ENCODE peak calls at places on chromosome 1, in four cellular contexts. One of them, this sample, is unnamed. For H3K9me3 and H3K4me1, the result is how much of the 10 kb centered on the place peaks cover.

GRCh38 chr1:23809751-23810171 is 9.2 kb upstream of the GALE start:
- DNase-seq in IMR-90: peak
- DNase-seq in H1: no peak
- DNase-seq in H9: peak
- DNase-seq in this sample: no peak

GRCh38 chr1:19793360-19794046 is 6.2 kb downstream of the TMCO4 start:
- DNase-seq in IMR-90: no peak
- DNase-seq in H1: no peak
- DNase-seq in H9: no peak
- DNase-seq in this sample: no peak

GRCh38 chr1:211206981-211207380 is 52.2 kb upstream of the RCOR3 start:
- DNase-seq in H1: no peak
- DNase-seq in H9: no peak
- DNase-seq in IMR-90: no peak
- DNase-seq in this sample: no peak

GRCh38 chr1:115753830-115754229 is 14.7 kb downstream of the CASQ2 start:
- DNase-seq in H9: no peak
- DNase-seq in H1: no peak
- DNase-seq in IMR-90: no peak
- DNase-seq in this sample: no peak

GRCh38 chr1:94552071-94552586 is 10.6 kb upstream of the F3 start:
- DNase-seq in H1: no peak
- DNase-seq in IMR-90: peak
- DNase-seq in H9: no peak
- DNase-seq in this sample: no peak

GRCh38 chr1:25486602-25487001 is 55.9 kb downstream of the MACO1 start:
- DNase-seq in IMR-90: peak
- DNase-seq in H1: no peak
- DNase-seq in H9: peak
- DNase-seq in this sample: no peak

GRCh38 chr1:67896826-67897225 is 63.6 kb upstream of the GNG12 start:
- DNase-seq in H1: no peak
- DNase-seq in IMR-90: no peak
- DNase-seq in H9: no peak
- DNase-seq in this sample: no peak

GRCh38 chr1:61332196-61332753 is 249.9 kb downstream of the NFIA start:
- DNase-seq in H9: no peak
- DNase-seq in H1: no peak
- DNase-seq in IMR-90: no peak
- DNase-seq in this sample: no peak

GRCh38 chr1:26358411-26359384 is 4.8 kb upstream of the CRYBG2 start:
- DNase-seq in H1: no peak
- DNase-seq in H9: peak
- DNase-seq in IMR-90: no peak
- DNase-seq in this sample: no peak

GRCh38 chr1:184467295-184467694 is 80.5 kb downstream of the C1orf21 start:
- DNase-seq in IMR-90: no peak
- DNase-seq in H1: no peak
- DNase-seq in H9: no peak
- DNase-seq in this sample: no peak

GRCh38 chr1:32954183-32954582 is 10.4 kb downstream of the RNF19B start:
- DNase-seq in IMR-90: no peak
- DNase-seq in H1: no peak
- DNase-seq in H9: no peak
- DNase-seq in this sample: no peak

GRCh38 chr1:59816318-59816878 is 1.6 kb downstream of the HOOK1 start:
- DNase-seq in H9: no peak
- DNase-seq in H1: no peak
- DNase-seq in IMR-90: no peak
- DNase-seq in this sample: no peak

GRCh38 chr1:113928129-113928949 is 785 bp upstream of the HIPK1 start:
- DNase-seq in H1: no peak
- DNase-seq in IMR-90: peak
- DNase-seq in H9: no peak
- DNase-seq in this sample: no peak

GRCh38 chr1:38046333-38046883 is at the start of gene POU3F1:
- DNase-seq in H9: no peak
- DNase-seq in IMR-90: no peak
- DNase-seq in H1: no peak
- DNase-seq in this sample: no peak

GRCh38 chr1:24995661-24996060 is 65.6 kb upstream of the RUNX3 start:
- DNase-seq in H9: no peak
- DNase-seq in H1: no peak
- DNase-seq in IMR-90: no peak
- DNase-seq in this sample: no peak

GRCh38 chr1:1298861-1299685 is 8.7 kb downstream of the ACAP3 start:
- DNase-seq in H9: peak
- DNase-seq in IMR-90: no peak
- DNase-seq in H1: no peak
- DNase-seq in this sample: no peak

GRCh38 chr1:236623371-236624166 is 19.3 kb upstream of the HEATR1 start:
- DNase-seq in IMR-90: no peak
- DNase-seq in H1: no peak
- DNase-seq in H9: no peak
- DNase-seq in this sample: no peak

GRCh38 chr1:185526318-185527307 is 207.6 kb upstream of the HMCN1 start:
- DNase-seq in IMR-90: no peak
- DNase-seq in H1: no peak
- DNase-seq in H9: no peak
- DNase-seq in this sample: no peak

GRCh38 chr1:242205622-242206489 is 207.0 kb upstream of the MAP1LC3C start:
- DNase-seq in H9: no peak
- DNase-seq in IMR-90: no peak
- DNase-seq in H1: no peak
- DNase-seq in this sample: no peak

GRCh38 chr1:8529901-8530300 is 212.0 kb downstream of the SLC45A1 start:
- DNase-seq in H9: no peak
- DNase-seq in H1: no peak
- DNase-seq in IMR-90: no peak
- DNase-seq in this sample: no peak

GRCh38 chr1:228140724-228141081 is 624 bp downstream of the GUK1 start:
- DNase-seq in IMR-90: no peak
- DNase-seq in H9: no peak
- DNase-seq in H1: no peak
- DNase-seq in this sample: no peak

GRCh38 chr1:92571578-92571977 is 84.9 kb upstream of the GFI1 start:
- DNase-seq in H1: no peak
- DNase-seq in H9: no peak
- DNase-seq in IMR-90: no peak
- DNase-seq in this sample: no peak

GRCh38 chr1:109979489-109980091 is 5.0 kb upstream of the AHCYL1 start:
- DNase-seq in H1: no peak
- DNase-seq in IMR-90: peak
- DNase-seq in H9: no peak
- DNase-seq in this sample: no peak

GRCh38 chr1:212760126-212760823 is 31.3 kb downstream of the NSL1 start:
- DNase-seq in H1: no peak
- DNase-seq in H9: peak
- DNase-seq in IMR-90: no peak
- DNase-seq in this sample: no peak

GRCh38 chr1:157963713-157964112 is 29.7 kb upstream of the KIRREL1 start:
- DNase-seq in H9: peak
- DNase-seq in IMR-90: peak
- DNase-seq in H1: peak
- DNase-seq in this sample: peak

GRCh38 chr1:175891783-175892309 is 148.5 kb upstream of the TNR start:
- DNase-seq in H9: no peak
- DNase-seq in H1: no peak
- DNase-seq in IMR-90: no peak
- DNase-seq in this sample: no peak

GRCh38 chr1:203448521-203449061 is 27.0 kb upstream of the PRELP start:
- DNase-seq in IMR-90: no peak
- DNase-seq in H9: no peak
- DNase-seq in H1: no peak
- DNase-seq in this sample: no peak

GRCh38 chr1:247070645-247071044 is 8.0 kb downstream of the ZNF670 start:
- DNase-seq in IMR-90: no peak
- DNase-seq in H1: no peak
- DNase-seq in H9: no peak
- DNase-seq in this sample: no peak

GRCh38 chr1:5934058-5934884 is 58.0 kb downstream of the NPHP4 start:
- DNase-seq in IMR-90: no peak
- DNase-seq in H9: peak
- DNase-seq in H1: no peak
- DNase-seq in this sample: no peak

GRCh38 chr1:55288245-55288644 is 73.1 kb upstream of the USP24 start:
- DNase-seq in H9: no peak
- DNase-seq in H1: no peak
- DNase-seq in IMR-90: no peak
- DNase-seq in this sample: no peak

GRCh38 chr1:55284856-55285255 is 69.7 kb upstream of the USP24 start:
- DNase-seq in H9: no peak
- DNase-seq in H1: no peak
- DNase-seq in IMR-90: peak
- DNase-seq in this sample: peak

GRCh38 chr1:55287732-55288131 is 72.6 kb upstream of the USP24 start:
- DNase-seq in H9: no peak
- DNase-seq in IMR-90: no peak
- DNase-seq in H1: no peak
- DNase-seq in this sample: no peak

GRCh38 chr1:55286851-55287602 is 71.9 kb upstream of the USP24 start:
- DNase-seq in H1: no peak
- DNase-seq in IMR-90: peak
- DNase-seq in H9: no peak
- DNase-seq in this sample: no peak

GRCh38 chr1:55285849-55286248 is 70.7 kb upstream of the USP24 start:
- DNase-seq in IMR-90: no peak
- DNase-seq in H9: no peak
- DNase-seq in H1: no peak
- DNase-seq in this sample: no peak
- H3K9me3 ChIP-seq in IMR-90: under half
- H3K9me3 ChIP-seq in H9: under half
- H3K9me3 ChIP-seq in H1: under half
- H3K9me3 ChIP-seq in this sample: under half

DNA sequence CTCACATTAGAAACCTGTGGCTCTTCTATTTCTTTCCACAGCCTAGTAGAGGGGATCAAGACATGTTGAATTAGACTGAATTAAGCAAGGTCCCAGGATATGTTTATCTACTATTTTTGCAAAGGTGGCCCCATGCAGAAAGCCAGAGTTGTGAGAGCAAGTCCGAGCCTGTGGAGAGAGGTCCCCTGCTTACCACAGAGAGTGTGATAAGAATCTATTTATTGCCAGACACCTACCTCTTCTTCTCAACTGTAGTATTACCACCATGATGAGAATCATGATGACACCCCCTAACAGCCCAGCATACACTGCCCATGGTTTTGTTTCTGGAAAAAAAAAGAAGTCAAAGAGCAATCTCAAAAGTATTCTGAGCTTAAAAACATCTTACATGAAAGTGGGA is 23.0 kb downstream of the SLAMF1 start:
- DNase-seq in IMR-90: no peak
- DNase-seq in H9: no peak
- DNase-seq in H1: no peak
- DNase-seq in this sample: no peak
- H3K4me1 ChIP-seq in IMR-90: under half
- H3K4me1 ChIP-seq in H9: under half
- H3K4me1 ChIP-seq in H1: under half
- H3K4me1 ChIP-seq in this sample: under half

DNA sequence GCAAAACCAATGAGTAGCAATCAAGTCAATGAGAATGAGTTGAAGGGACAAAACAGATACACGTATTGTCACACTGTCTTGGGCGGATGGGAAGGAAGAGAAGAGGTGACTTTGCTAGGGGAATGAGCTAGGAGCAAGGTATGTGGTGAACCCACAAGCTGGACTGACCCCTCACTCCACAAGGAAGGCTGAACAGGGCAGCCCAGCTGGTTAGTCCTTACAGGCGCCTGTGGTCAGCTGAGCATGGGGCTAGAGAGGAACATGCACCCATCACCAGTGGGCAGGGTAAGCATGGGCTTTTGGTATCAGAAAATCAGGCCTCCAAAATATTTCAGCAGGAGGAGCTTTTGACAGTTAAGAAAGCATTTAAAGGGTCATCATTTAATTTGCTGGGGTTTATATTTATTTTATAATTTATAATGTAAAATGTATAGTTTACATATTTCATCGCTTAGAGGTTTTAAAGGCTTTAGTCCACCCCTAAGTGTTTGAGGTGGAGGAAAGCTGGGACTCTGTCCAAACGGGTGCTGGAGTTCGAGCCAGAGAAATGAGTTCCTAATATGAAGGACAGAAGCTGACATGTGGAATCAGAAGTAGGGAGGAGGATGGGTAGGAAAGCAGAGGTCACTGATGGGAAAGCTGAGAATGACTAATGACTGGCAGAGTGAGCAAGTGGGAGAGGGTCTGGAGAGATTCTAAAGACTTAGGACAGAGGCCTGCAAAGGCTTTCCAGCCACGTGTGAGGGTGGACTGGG is 22.0 kb upstream of the ACBD6 start:
- DNase-seq in H9: no peak
- DNase-seq in IMR-90: peak
- DNase-seq in H1: no peak
- DNase-seq in this sample: no peak
- H4K91ac ChIP-seq in H9: no peak
- H4K91ac ChIP-seq in IMR-90: peak
- H4K91ac ChIP-seq in H1: no peak
- H4K91ac ChIP-seq in this sample: no peak

GRCh38 chr1:2985121-2985561 is 36.1 kb upstream of the ACTRT2 start:
- DNase-seq in IMR-90: no peak
- DNase-seq in H9: no peak
- DNase-seq in H1: no peak
- DNase-seq in this sample: peak
- H3K9me3 ChIP-seq in IMR-90: under half
- H3K9me3 ChIP-seq in H9: half or more
- H3K9me3 ChIP-seq in H1: half or more
- H3K9me3 ChIP-seq in this sample: under half

GRCh38 chr1:160637821-160638539 is 8.9 kb downstream of the SLAMF1 start:
- DNase-seq in H1: no peak
- DNase-seq in H9: no peak
- DNase-seq in IMR-90: no peak
- DNase-seq in this sample: no peak
- H3K4me1 ChIP-seq in H1: under half
- H3K4me1 ChIP-seq in H9: under half
- H3K4me1 ChIP-seq in IMR-90: under half
- H3K4me1 ChIP-seq in this sample: under half

GRCh38 chr1:201482755-201483154 is 13.8 kb upstream of the PHLDA3 start:
- DNase-seq in H9: no peak
- DNase-seq in IMR-90: no peak
- DNase-seq in H1: no peak
- DNase-seq in this sample: no peak
- H4K91ac ChIP-seq in H9: no peak
- H4K91ac ChIP-seq in IMR-90: no peak
- H4K91ac ChIP-seq in H1: peak
- H4K91ac ChIP-seq in this sample: no peak

This sample was measured in neuronal stem cell.